ENCODE peak calls at places on chromosomes 2 and 18, in five cellular contexts. I is cardiac muscle cell, S is WERI-Rb-1, L is hepatocyte, G is neural progenitor cell. M is an unnamed sample.

GRCh38 chr2:100919316-100919715 is 82.8 kb upstream of the RPL31 start:
- DNase-seq in I (no peak), S (no peak), L (no peak), G (peak), M (peak)

GRCh38 chr18:48662021-48662661 is 123.3 kb downstream of the CTIF start:
- DNase-seq in I (peak), S (no peak), L (peak), G (peak), M (no peak)

GRCh38 chr18:9782073-9782857 is 74.2 kb downstream of the RAB31 start:
- DNase-seq in I (no peak), S (no peak), L (peak), G (no peak), M (no peak)

GRCh38 chr18:9403795-9404564 is 69.4 kb downstream of the TWSG1 start:
- DNase-seq in I (peak), S (peak), L (no peak), G (peak), M (peak)

GRCh38 chr2:179532890-179533289 is 268.3 kb upstream of the SESTD1 start:
- DNase-seq in I (no peak), S (no peak), L (no peak), G (peak), M (no peak)

GRCh38 chr2:158305501-158305900 is 151.1 kb downstream of the CCDC148 start:
- DNase-seq in I (no peak), S (no peak), L (no peak), G (no peak), M (no peak)

GRCh38 chr2:35160871-35161270 is 1194.7 kb upstream of the CRIM1 start:
- DNase-seq in I (no peak), S (no peak), L (no peak), G (no peak), M (no peak)

GRCh38 chr2:37797081-37797480 is 125.6 kb upstream of the CDC42EP3 start:
- DNase-seq in I (no peak), S (no peak), L (no peak), G (no peak), M (no peak)

GRCh38 chr18:2709316-2709715 is 53.8 kb downstream of the SMCHD1 start:
- DNase-seq in I (no peak), S (no peak), L (no peak), G (no peak), M (no peak)

GRCh38 chr18:55861266-55861665 is 273.3 kb upstream of the TCF4 start:
- DNase-seq in I (no peak), S (no peak), L (peak), G (peak), M (peak)

GRCh38 chr2:113965644-113966043 is 75.8 kb downstream of the ACTR3 start:
- DNase-seq in I (peak), S (peak), L (peak), G (peak), M (no peak)

GRCh38 chr18:12946549-12947354 is 1.1 kb upstream of the SEH1L start:
- DNase-seq in I (peak), S (peak), L (peak), G (peak), M (peak)

GRCh38 chr2:195658541-195658890 is 1.5 kb downstream of the SLC39A10 start:
- DNase-seq in I (peak), S (no peak), L (peak), G (no peak), M (peak)

GRCh38 chr2:76464310-76464709 is 753.6 kb upstream of the GCFC2 start:
- DNase-seq in I (peak), S (peak), L (peak), G (no peak), M (peak)

GRCh38 chr2:60586081-60586480 is 32.6 kb upstream of the BCL11A start:
- DNase-seq in I (no peak), S (no peak), L (no peak), G (no peak), M (no peak)

GRCh38 chr2:17579605-17580318 is 39.3 kb downstream of the VSNL1 start:
- DNase-seq in I (no peak), S (no peak), L (no peak), G (peak), M (no peak)

GRCh38 chr2:84486436-84487115 is 27.5 kb upstream of the SUCLG1 start:
- DNase-seq in I (no peak), S (no peak), L (peak), G (no peak), M (no peak)

GRCh38 chr2:148615446-148615845 is 29.1 kb upstream of the EPC2 start:
- DNase-seq in I (peak), S (no peak), L (no peak), G (no peak), M (no peak)

GRCh38 chr2:26635401-26635800 is 5.8 kb downstream of the CIB4 start:
- DNase-seq in I (no peak), S (no peak), L (no peak), G (no peak), M (no peak)

GRCh38 chr2:217162533-217162932 is 302.7 kb upstream of the TNP1 start:
- DNase-seq in I (no peak), S (no peak), L (peak), G (peak), M (no peak)

DNA sequence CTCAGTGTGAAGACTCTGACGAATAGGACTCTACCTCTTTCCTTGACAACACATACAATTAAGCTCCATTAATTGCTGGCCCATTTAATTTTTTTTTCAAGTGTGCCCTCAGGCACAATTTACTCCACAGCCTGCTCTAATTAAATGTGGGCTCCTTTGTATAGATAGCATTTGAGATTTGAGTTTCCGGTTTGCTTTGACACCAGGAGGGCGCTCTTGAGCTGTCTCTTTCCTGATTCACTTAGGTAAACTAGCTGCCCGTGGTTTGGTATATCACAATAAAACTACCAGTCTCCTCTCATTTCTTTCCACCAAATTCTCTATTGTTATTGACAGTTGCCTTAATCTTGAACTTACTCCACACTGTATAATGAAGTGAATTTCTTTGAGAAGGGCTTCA is 666.0 kb downstream of the DSC3 start:
- DNase-seq in I (no peak), S (peak), L (no peak), G (peak), M (no peak)
- TF ChIP-seq CTCF in I (no peak), S (peak), L (peak), G (peak), M (no peak)

DNA sequence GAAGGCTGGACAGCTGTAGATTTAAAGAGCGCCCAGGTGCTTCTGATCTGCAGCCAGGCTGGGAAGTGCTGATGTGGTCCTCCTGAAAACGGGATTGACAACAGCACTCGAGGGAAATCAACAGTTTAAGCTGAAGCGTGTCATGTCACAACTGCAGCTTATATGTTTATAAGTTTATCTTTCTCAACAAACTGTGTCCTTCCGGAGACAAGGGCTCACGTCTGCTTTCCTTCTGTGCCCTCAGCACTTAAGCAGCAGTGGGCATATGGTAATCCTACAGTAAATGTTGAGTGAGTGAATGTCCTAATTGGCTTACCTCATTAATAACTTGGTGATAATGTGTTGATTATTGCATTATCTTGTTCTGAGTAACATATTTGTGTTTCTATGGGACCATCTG is 671.7 kb upstream of the SOX11 start:
- DNase-seq in I (peak), S (peak), L (no peak), G (no peak), M (no peak)
- H3K4me3 ChIP-seq in I (no peak), S (no peak), L (no peak), G (no peak), M (no peak)

GRCh38 chr18:58635891-58636290 is 7.0 kb upstream of the ALPK2 start:
- DNase-seq in I (no peak), S (no peak), L (no peak), G (no peak), M (no peak)
- TF ChIP-seq CTCF in I (no peak), S (no peak), L (no peak), G (no peak), M (no peak)

DNA sequence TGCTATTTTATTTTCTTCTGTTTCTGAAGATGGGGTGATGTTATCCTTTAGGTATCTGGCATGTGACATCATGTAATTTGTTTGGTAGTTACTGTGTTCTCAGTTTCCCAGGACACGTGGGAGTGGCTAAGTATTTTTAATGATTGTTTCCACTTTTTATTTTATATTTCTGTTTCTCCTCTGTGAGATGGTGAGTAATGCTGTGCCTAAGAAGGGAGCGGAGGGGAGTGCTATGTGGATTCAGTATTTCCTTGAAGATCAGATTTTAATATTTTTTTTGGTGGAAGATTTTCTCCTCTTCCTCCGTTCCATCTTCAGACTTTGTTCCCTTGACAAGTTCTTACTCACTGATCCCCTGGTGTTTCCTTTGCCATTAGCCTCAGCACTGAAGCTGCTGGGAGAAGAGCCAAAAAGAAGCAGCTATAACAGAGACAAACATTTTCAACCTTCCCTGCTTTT is 180.0 kb upstream of the MMADHC start:
- DNase-seq in I (peak), S (no peak), L (no peak), G (no peak), M (no peak)
- H3K4me3 ChIP-seq in I (no peak), S (no peak), L (no peak), G (no peak), M (no peak)

DNA sequence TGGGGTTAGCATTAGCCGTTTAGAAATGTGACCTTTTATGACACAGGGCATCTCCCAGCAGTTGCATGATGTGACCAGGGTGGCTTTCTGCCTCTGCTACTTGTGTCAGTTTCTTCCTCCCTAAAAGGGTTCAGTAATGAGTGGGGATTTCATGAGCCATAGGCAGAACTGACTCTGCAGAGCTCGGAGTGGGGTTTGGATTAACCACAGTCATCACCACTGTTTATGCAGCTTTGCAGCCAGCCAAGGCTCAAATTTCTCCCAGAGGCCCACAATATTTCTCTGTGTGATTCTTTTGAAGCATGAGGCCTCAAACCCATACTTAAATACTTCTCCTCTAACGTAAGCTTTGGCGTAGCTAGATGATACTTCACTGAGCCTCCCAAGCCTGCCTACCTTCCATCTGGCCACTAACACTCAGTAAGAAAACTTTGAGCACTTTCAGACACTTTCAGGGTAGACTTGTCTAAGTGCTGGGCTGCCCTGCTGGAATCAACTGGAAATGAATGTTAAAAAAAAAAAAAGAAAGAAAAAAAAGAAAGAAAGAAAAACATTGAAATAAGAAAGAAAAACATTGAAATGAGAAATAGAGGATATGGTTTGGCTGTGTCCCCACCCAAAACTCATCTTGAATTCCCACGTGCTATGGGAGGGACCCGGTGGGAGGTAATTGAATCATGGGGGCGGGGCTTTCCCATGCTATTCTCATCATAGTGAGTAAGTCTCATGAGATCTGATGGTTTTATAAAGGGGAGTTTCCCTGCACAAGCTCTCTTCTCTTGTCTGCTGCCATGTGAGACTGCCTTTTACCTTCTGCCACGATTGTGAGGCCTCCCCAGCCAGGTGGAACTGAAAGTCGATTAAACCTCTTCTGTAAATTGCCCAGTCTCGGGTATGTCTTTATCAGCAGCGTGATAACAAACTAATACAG is 11.5 kb upstream of the LAPTM4A start:
- DNase-seq in I (no peak), S (no peak), L (peak), G (no peak), M (no peak)
- TF ChIP-seq CTCF in I (no peak), S (no peak), L (no peak), G (no peak), M (no peak)

DNA sequence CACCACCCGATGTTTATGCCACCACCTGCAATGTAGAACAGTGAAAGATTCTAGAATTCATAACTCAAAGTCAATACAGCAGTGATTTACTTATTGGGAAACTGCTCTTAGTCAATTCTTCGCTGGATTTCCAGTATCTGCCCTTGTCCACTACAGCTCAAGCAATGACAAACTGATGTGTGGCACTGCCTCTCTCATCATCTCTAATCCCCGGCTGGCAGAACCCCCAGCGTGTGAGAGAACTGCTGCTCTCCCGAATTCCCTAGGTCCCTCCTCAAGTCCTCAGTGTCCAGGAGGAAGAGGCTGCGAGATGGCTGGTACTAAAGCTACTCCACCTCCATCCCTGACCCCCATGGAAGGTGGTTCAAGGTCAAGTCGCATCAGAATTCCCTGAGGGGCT is 1.6 kb downstream of the TXNL4A start:
- DNase-seq in I (no peak), S (no peak), L (no peak), G (peak), M (no peak)
- H3K4me3 ChIP-seq in I (peak), S (peak), L (no peak), G (peak), M (peak)

DNA sequence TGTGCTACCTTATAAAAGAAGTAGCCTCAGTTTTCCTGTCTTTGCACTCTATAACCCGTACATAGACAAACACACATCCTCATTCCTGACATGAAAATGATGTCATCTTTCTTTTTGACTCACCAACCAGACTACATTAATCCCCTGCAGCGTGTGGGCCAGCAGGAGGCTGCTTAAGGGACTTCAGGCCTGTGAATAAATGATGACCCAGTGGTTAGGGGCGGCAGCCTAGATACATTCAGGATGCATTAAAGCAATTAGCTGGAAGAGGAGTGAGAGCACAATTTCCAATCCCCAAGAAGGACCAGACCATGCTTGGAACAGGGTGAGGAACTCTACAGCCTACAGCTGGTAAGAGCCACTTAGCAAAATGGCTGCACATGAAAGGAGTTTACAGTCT is 57.3 kb upstream of the KLF7 start:
- DNase-seq in I (no peak), S (peak), L (no peak), G (no peak), M (peak)
- TF ChIP-seq CTCF in I (no peak), S (no peak), L (no peak), G (no peak), M (no peak)

M was measured in BE2C.